ENCODE peak calls at places on chromosomes 6 and 20, in six cellular contexts. G, D, W, X, U and F are unnamed samples.

GRCh38 chr20:18571578-18571977 is 4.3 kb downstream of the SMIM26 start:
- DNase-seq in W (no peak), X (no peak), U (peak; percentile 35), D (no peak), G (no peak), F (no peak)

GRCh38 chr6:134398453-134398852 is 80.5 kb upstream of the SGK1 start:
- DNase-seq in U (peak; percentile 64), G (no peak), D (no peak), W (no peak), X (peak; percentile 53), F (no peak)

GRCh38 chr6:34934516-34934915 is 45.5 kb downstream of the ANKS1A start:
- DNase-seq in G (peak; percentile 72), U (no peak), D (peak; percentile 95), X (no peak), W (no peak), F (peak; percentile 81)

GRCh38 chr20:31260326-31260932 is 3.0 kb downstream of the DEFB115 start:
- DNase-seq in G (no peak), W (peak; percentile 33), X (no peak), U (peak; percentile 31), D (no peak), F (no peak)

GRCh38 chr6:163457637-163458561 is 43.4 kb downstream of the QKI start:
- DNase-seq in W (no peak), U (peak; percentile 70), X (no peak), D (no peak), G (no peak), F (peak; percentile 61)

GRCh38 chr6:53320964-53321363 is 27.8 kb downstream of the ELOVL5 start:
- DNase-seq in G (no peak), W (no peak), X (no peak), D (no peak), U (peak; percentile 62), F (no peak)

GRCh38 chr6:24933868-24934401 is 1.8 kb downstream of the RIPOR2 start:
- DNase-seq in W (peak; percentile 57), D (no peak), G (no peak), X (no peak), U (no peak), F (no peak)

GRCh38 chr20:15482525-15482924 is 1090.7 kb downstream of the KIF16B start:
- DNase-seq in X (no peak), D (no peak), G (no peak), W (no peak), U (no peak), F (no peak)

GRCh38 chr20:45097485-45098095 is 3.3 kb downstream of the KCNS1 start:
- DNase-seq in W (no peak), G (no peak), D (no peak), U (peak; percentile 75), X (no peak), F (peak; percentile 89)

GRCh38 chr6:45619211-45619760 is 241.6 kb upstream of the SUPT3H start:
- DNase-seq in X (no peak), G (no peak), D (no peak), W (no peak), U (no peak), F (no peak)

GRCh38 chr6:17829905-17830304 is 123.2 kb upstream of the NUP153 start:
- DNase-seq in D (no peak), W (no peak), X (no peak), U (no peak), G (no peak), F (no peak)

GRCh38 chr20:60372282-60372681 is 414.1 kb downstream of the CDH26 start:
- DNase-seq in W (no peak), D (no peak), G (no peak), X (no peak), U (no peak), F (no peak)

GRCh38 chr6:12291785-12292604 is 1.8 kb downstream of the EDN1 start:
- DNase-seq in W (no peak), G (no peak), D (no peak), X (no peak), U (no peak), F (peak; percentile 61)

GRCh38 chr6:139778688-139779087 is 404.2 kb upstream of the CITED2 start:
- DNase-seq in W (no peak), D (no peak), U (no peak), X (no peak), G (no peak), F (no peak)

GRCh38 chr6:21522007-21522758 is 71.4 kb upstream of the SOX4 start:
- DNase-seq in W (no peak), X (no peak), D (no peak), G (no peak), U (no peak), F (no peak)

GRCh38 chr20:56574531-56575142 is 41.6 kb downstream of the FAM209B start:
- DNase-seq in U (no peak), X (no peak), D (no peak), G (no peak), W (no peak), F (no peak)

GRCh38 chr20:36848078-36848660 is 27.8 kb upstream of the TLDC2 start:
- DNase-seq in X (no peak), G (no peak), U (no peak), D (peak; percentile 93), W (no peak), F (no peak)

GRCh38 chr20:914727-915498 is 1.2 kb downstream of the ANGPT4 start:
- DNase-seq in X (no peak), W (no peak), U (peak; percentile 6), G (no peak), D (no peak), F (no peak)

GRCh38 chr6:36873612-36874011 is 991 bp downstream of the PPIL1 start:
- DNase-seq in W (no peak), X (no peak), G (no peak), D (no peak), U (no peak), F (no peak)

GRCh38 chr6:169804427-169804826 is 53.0 kb downstream of the ERMARD start:
- DNase-seq in X (no peak), G (no peak), U (no peak), W (no peak), D (no peak), F (no peak)

GRCh38 chr6:139648430-139649000 is 274.1 kb upstream of the CITED2 start:
- DNase-seq in G (no peak), D (no peak), W (no peak), U (peak; percentile 70), X (no peak), F (no peak)

GRCh38 chr6:42255050-42255449 is 37.4 kb upstream of the MRPS10 start:
- DNase-seq in U (no peak), X (no peak), D (no peak), G (no peak), W (no peak), F (no peak)

GRCh38 chr6:116060572-116061283 is at the start of gene FRK:
- DNase-seq in D (no peak), X (no peak), W (peak; percentile 62), U (no peak), G (no peak), F (no peak)

GRCh38 chr6:90288404-90288803 is 8.2 kb downstream of the BACH2 start:
- DNase-seq in X (no peak), U (no peak), D (no peak), G (no peak), W (no peak), F (no peak)

GRCh38 chr6:106334646-106335448 is 9.3 kb upstream of the ATG5 start:
- DNase-seq in W (peak; percentile 61), X (no peak), U (peak; percentile 53), G (no peak), D (peak; percentile 71), F (no peak)

GRCh38 chr6:170085475-170086401 is 205.1 kb downstream of the DLL1 start:
- DNase-seq in W (no peak), D (peak; percentile 86), U (no peak), G (no peak), X (no peak), F (peak; percentile 11)

GRCh38 chr20:45037050-45037449 is 63.9 kb downstream of the KCNS1 start:
- DNase-seq in X (no peak), D (no peak), U (no peak), W (no peak), G (no peak), F (no peak)

GRCh38 chr6:37033819-37034790 is 28.6 kb downstream of the FGD2 start:
- DNase-seq in U (peak; percentile 50), X (no peak), D (no peak), W (no peak), G (no peak), F (no peak)

DNA sequence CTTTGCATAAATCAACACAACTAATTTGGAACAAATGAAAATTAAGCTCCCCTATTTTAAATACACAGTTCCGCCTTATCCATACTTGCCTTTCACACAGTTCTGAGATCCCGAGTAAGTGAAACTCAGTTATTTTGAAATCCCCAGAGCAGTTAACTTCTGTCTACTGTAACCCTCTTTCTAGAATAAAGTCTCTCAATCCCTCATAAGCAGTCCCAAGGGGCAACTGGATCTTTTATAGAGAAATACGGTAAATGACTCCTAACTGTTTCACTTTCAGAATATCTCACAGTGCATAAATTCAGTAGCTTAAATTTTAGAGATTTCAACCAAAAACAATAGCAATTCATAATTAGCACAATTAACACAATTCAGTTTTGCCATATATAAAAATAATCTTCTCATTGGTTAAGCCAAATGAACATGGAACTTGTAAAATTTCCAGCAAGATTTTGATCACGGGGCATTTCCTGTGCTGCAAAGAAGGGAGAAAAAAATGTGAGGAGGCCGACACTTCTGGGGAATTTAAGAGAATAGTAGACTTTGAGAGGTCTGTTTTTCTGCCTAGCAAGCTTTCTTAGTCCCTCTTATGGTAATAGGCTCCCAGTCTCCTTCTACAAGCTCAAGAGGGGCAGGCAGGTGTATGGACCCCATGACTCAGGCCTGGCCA is 78.3 kb downstream of the KIF6 start:
- DNase-seq in W (no peak), D (no peak), X (peak; percentile 12), G (no peak), U (no peak), F (no peak)
- H3K4me3 ChIP-seq in W (no peak overlapping the region), D (no peak overlapping the region), X (no peak overlapping the region), G (no peak overlapping the region), U (no peak overlapping the region), F (no peak overlapping the region)

GRCh38 chr6:91590191-91590590 is 1003.3 kb upstream of the MAP3K7 start:
- DNase-seq in X (no peak), G (no peak), W (no peak), D (no peak), U (no peak), F (no peak)
- TF ChIP-seq CTCF in X (no peak), G (no peak), W (no peak), D (no peak), U (no peak), F (no peak)

GRCh38 chr20:47360489-47361267 is 4.2 kb upstream of the ZMYND8 start:
- DNase-seq in D (peak; percentile 96), W (peak; percentile 60), G (peak; percentile 90), X (no peak), U (peak; percentile 46), F (peak; percentile 85)
- TF ChIP-seq POLR2AphosphoS5 in D (peak; percentile 65), W (peak; percentile 67), G (peak; percentile 92), X (peak; percentile 72), U (peak; percentile 64), F (peak; percentile 90)

GRCh38 chr6:30497714-30498113 is 8.4 kb downstream of the HLA-E start:
- DNase-seq in W (no peak), G (no peak), D (no peak), U (no peak), X (no peak), F (no peak)

GRCh38 chr6:30493643-30494250 is 4.4 kb downstream of the HLA-E start:
- DNase-seq in W (no peak), D (no peak), U (no peak), G (no peak), X (no peak), F (peak; percentile 53)

GRCh38 chr6:30491963-30492616 is 2.8 kb downstream of the HLA-E start:
- DNase-seq in X (no peak), W (no peak), D (no peak), U (no peak), G (no peak), F (no peak)

GRCh38 chr6:30495993-30496392 is 6.7 kb downstream of the HLA-E start:
- DNase-seq in X (no peak), U (no peak), W (no peak), D (no peak), G (no peak), F (no peak)

GRCh38 chr6:30494275-30494990 is 5.1 kb downstream of the HLA-E start:
- DNase-seq in U (no peak), G (no peak), D (no peak), W (no peak), X (no peak), F (no peak)
- H3K4me3 ChIP-seq in U (no peak overlapping the region), G (no peak overlapping the region), D (no peak overlapping the region), W (no peak overlapping the region), X (no peak overlapping the region), F (peak overlapping the region; percentile 90)